ENCODE peak calls at places on chromosomes 16 and 17, in eight cellular contexts. R is left ventricle myocardium inferior; K is tibial artery; H is transverse colon; D is neuronal stem cell; T is sigmoid colon; O is CD4-positive, CD25-positive, alpha-beta regulatory T cell; N is Caco-2. P is an unnamed sample.

GRCh38 chr17:77253611-77254051 is 112.9 kb downstream of the SEC14L1 start:
- DNase-seq in N (no peak), D (no peak), K (no peak), R (no peak), T (no peak), O (no peak), H (no peak), P (no peak)

GRCh38 chr17:77692571-77693161 is 265.8 kb upstream of the TNRC6C start:
- DNase-seq in K (no peak), R (no peak), T (no peak), N (no peak), D (no peak), O (no peak), H (no peak), P (no peak)

GRCh38 chr17:74325743-74326379 is at the start of gene KIF19:
- DNase-seq in H (peak; percentile 67), R (peak; percentile 56), T (no peak), N (peak; percentile 60), D (peak; percentile 52), O (peak; percentile 12), K (no peak), P (peak; percentile 16)

GRCh38 chr16:27177031-27177774 is 26.1 kb upstream of the KDM8 start:
- DNase-seq in K (no peak), R (no peak), T (no peak), O (no peak), H (no peak), N (no peak), D (no peak), P (no peak)

GRCh38 chr16:69406780-69407331 is 17.6 kb upstream of the CYB5B start:
- DNase-seq in O (no peak), D (no peak), T (no peak), N (peak; percentile 65), H (no peak), K (no peak), R (no peak), P (no peak)

GRCh38 chr16:19879241-19879792 is 5.3 kb downstream of the GPRC5B start:
- DNase-seq in H (no peak), N (peak; percentile 11), R (peak; percentile 29), O (no peak), K (no peak), T (no peak), D (no peak), P (no peak)

GRCh38 chr17:82389379-82389778 is 17.8 kb downstream of the UTS2R start:
- DNase-seq in D (no peak), K (no peak), T (no peak), H (no peak), O (no peak), N (no peak), R (no peak), P (no peak)

GRCh38 chr16:48384982-48385271 is 286 bp downstream of the SIAH1 start:
- DNase-seq in R (peak; percentile 54), O (no peak), K (no peak), H (no peak), N (peak; percentile 69), D (no peak), T (no peak), P (no peak)

GRCh38 chr17:78658281-78658785 is 81.1 kb upstream of the DNAH17 start:
- DNase-seq in T (peak; percentile 45), N (no peak), H (no peak), R (no peak), D (no peak), K (no peak), O (no peak), P (no peak)

GRCh38 chr17:7988750-7989178 is 13.7 kb upstream of the GUCY2D start:
- DNase-seq in K (no peak), H (peak; percentile 26), R (no peak), D (peak; percentile 74), T (peak; percentile 58), O (peak; percentile 46), N (peak; percentile 69), P (peak; percentile 9)

GRCh38 chr16:75176926-75177325 is 28.6 kb downstream of the ZFP1 start:
- DNase-seq in K (no peak), N (no peak), H (no peak), R (no peak), D (no peak), T (no peak), O (no peak), P (no peak)

GRCh38 chr16:75175074-75175473 is 26.8 kb downstream of the ZFP1 start:
- DNase-seq in H (no peak), O (no peak), D (no peak), T (no peak), R (no peak), K (no peak), N (no peak), P (no peak)

GRCh38 chr16:75169899-75170405 is 21.6 kb downstream of the ZFP1 start:
- DNase-seq in O (no peak), H (no peak), R (no peak), T (no peak), D (no peak), K (no peak), N (no peak), P (no peak)

DNA sequence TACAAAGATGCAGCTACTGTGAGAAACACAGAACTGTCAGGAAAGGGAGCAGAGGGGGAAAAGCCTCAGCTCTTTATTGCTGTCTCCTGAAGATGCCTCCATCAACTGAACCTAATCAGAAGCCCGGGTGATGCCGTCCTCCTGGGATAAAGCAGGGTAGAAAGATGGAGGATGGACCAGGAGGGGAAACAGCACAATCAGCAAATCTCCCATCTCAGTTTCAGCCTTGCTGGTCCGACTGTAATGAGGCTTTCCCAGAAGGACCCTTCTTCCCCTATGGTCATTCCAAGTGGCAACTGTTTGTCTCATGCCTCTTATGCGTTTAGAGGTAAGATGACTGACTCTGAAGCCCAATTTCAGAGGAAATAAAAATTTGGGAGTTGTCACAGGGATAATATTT is 24.3 kb downstream of the ZFP1 start:
- DNase-seq in H (no peak), D (no peak), R (no peak), K (no peak), T (no peak), N (no peak), O (no peak), P (no peak)
- H3K9me3 ChIP-seq in H (peaks cover 63% of the 10 kb centered on the region), D (peaks cover 91% of the 10 kb centered on the region), R (peaks cover 100% of the 10 kb centered on the region), K (peaks cover 44% of the 10 kb centered on the region), T (peaks cover 43% of the 10 kb centered on the region), N (peaks cover 74% of the 10 kb centered on the region), O (peaks cover 69% of the 10 kb centered on the region), P (peaks cover 81% of the 10 kb centered on the region)

DNA sequence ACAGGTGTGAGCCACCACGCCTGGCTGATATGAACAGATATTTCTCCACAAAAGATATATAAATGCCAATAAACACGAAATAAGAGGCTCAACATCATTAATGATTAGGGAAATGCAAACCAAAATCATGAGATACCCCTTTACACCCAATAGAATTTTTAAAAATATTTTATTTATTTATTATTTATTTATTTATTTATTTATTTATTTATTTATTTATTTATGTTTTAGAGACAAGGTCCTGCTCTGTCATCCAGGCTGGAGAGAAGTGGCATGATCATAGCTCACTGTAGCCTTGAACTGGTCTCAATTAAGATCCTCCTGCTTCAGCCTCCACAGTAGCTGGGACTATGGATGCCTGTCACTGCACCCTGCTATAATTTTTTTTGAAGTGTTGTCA is 30.8 kb downstream of the APPBP2 start:
- DNase-seq in N (no peak), H (no peak), O (no peak), T (no peak), R (no peak), D (no peak), K (no peak), P (no peak)
- H3K9me3 ChIP-seq in N (peaks cover 34% of the 10 kb centered on the region), H (peaks cover 16% of the 10 kb centered on the region), O (peaks cover 9% of the 10 kb centered on the region), T (peaks cover 6% of the 10 kb centered on the region), R (peaks cover 12% of the 10 kb centered on the region), D (peaks cover 61% of the 10 kb centered on the region), K (no peaks in the 10 kb centered on the region), P (peaks cover 49% of the 10 kb centered on the region)

GRCh38 chr16:31819948-31820347 is 53.7 kb upstream of the ZNF267 start:
- DNase-seq in O (no peak), T (no peak), R (no peak), D (no peak), H (no peak), K (no peak), N (no peak), P (no peak)
- H3K9me3 ChIP-seq in O (no peaks in the 10 kb centered on the region), T (peaks cover 5% of the 10 kb centered on the region), R (peaks cover 9% of the 10 kb centered on the region), D (no peaks in the 10 kb centered on the region), H (no peaks in the 10 kb centered on the region), K (peaks cover 18% of the 10 kb centered on the region), N (no peaks in the 10 kb centered on the region), P (no peaks in the 10 kb centered on the region)

GRCh38 chr16:88287219-88287618 is 95.5 kb upstream of the ZNF469 start:
- DNase-seq in H (no peak), R (no peak), K (no peak), D (no peak), O (peak; percentile 11), N (peak; percentile 51), T (no peak), P (peak; percentile 16)
- H3K9me3 ChIP-seq in H (peaks cover 13% of the 10 kb centered on the region), R (peaks cover 34% of the 10 kb centered on the region), K (peaks cover 13% of the 10 kb centered on the region), D (peaks cover 10% of the 10 kb centered on the region), O (peaks cover 8% of the 10 kb centered on the region), N (peaks cover 32% of the 10 kb centered on the region), T (peaks cover 14% of the 10 kb centered on the region), P (peaks cover 67% of the 10 kb centered on the region)

GRCh38 chr16:76246587-76246986 is 30.6 kb upstream of the CNTNAP4 start:
- DNase-seq in N (no peak), D (no peak), H (no peak), T (no peak), O (no peak), R (no peak), K (no peak), P (no peak)

GRCh38 chr16:76237471-76237870 is 39.7 kb upstream of the CNTNAP4 start:
- DNase-seq in D (no peak), N (no peak), K (no peak), R (no peak), H (no peak), T (no peak), O (no peak), P (no peak)

GRCh38 chr16:76243620-76244019 is 33.6 kb upstream of the CNTNAP4 start:
- DNase-seq in N (no peak), R (no peak), D (no peak), K (no peak), O (no peak), H (no peak), T (no peak), P (no peak)

DNA sequence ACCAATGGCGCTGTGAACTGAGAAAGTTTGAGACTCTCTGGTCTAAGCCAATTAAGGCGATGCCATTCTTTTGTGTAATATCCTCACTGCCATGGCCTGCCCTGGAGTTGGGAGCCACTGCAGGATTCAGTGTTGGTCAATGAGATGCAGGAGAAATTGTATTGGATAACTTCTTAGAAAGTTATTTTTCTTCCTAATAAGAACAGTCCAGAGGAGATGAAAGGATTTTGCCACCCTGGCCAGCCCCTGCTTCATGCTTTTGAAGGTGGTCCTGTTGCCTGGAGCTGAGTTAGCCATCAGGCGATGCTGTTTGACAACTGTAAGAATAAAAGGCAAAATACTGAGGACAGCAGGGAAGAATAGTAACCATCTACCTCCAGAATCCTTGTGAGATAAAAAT is 35.5 kb upstream of the CNTNAP4 start:
- DNase-seq in K (no peak), T (no peak), H (no peak), D (no peak), N (no peak), O (no peak), R (no peak), P (no peak)
- H3K9me3 ChIP-seq in K (no peaks in the 10 kb centered on the region), T (no peaks in the 10 kb centered on the region), H (no peaks in the 10 kb centered on the region), D (no peaks in the 10 kb centered on the region), N (no peaks in the 10 kb centered on the region), O (no peaks in the 10 kb centered on the region), R (no peaks in the 10 kb centered on the region), P (no peaks in the 10 kb centered on the region)

GRCh38 chr16:35752773-35753558 is 2293.6 kb downstream of the TP53TG3F start:
- DNase-seq in O (no peak), H (no peak), K (no peak), D (no peak), T (peak; percentile 58), N (no peak), R (no peak), P (no peak)
- H3K9me3 ChIP-seq in O (peaks cover 5% of the 10 kb centered on the region), H (peaks cover 9% of the 10 kb centered on the region), K (peaks cover 35% of the 10 kb centered on the region), D (no peaks in the 10 kb centered on the region), T (peaks cover 52% of the 10 kb centered on the region), N (no peaks in the 10 kb centered on the region), R (peaks cover 2% of the 10 kb centered on the region), P (no peaks in the 10 kb centered on the region)

GRCh38 chr17:71578446-71578845 is 542.4 kb upstream of the SOX9 start:
- DNase-seq in O (no peak), T (no peak), D (no peak), K (no peak), H (no peak), R (no peak), N (no peak), P (no peak)
- H3K9me3 ChIP-seq in O (no peaks in the 10 kb centered on the region), T (peaks cover 3% of the 10 kb centered on the region), D (no peaks in the 10 kb centered on the region), K (no peaks in the 10 kb centered on the region), H (peaks cover 4% of the 10 kb centered on the region), R (peaks cover 29% of the 10 kb centered on the region), N (no peaks in the 10 kb centered on the region), P (peaks cover 11% of the 10 kb centered on the region)

P was measured in NT2/D1.